ENCODE peak calls at places on chromosomes 11 and 22, in five cellular contexts. N, X, R, L and B are unnamed samples.

GRCh38 chr11:75635009-75635909 is 33.6 kb downstream of the MAP6 start:
- DNase-seq in X (no peak), N (no peak), R (no peak), L (no peak), B (no peak)

GRCh38 chr11:45812581-45813548 is 7.9 kb downstream of the SLC35C1 start:
- DNase-seq in L (no peak), R (no peak), X (no peak), N (no peak), B (no peak)

GRCh38 chr11:29937526-29937925 is 79.3 kb downstream of the KCNA4 start:
- DNase-seq in L (no peak), R (no peak), N (no peak), X (no peak), B (no peak)

GRCh38 chr11:117062503-117062902 is 35.7 kb downstream of the SIK3 start:
- DNase-seq in L (no peak), N (no peak), R (no peak), X (no peak), B (no peak)

GRCh38 chr11:112962854-112963367 is 1.7 kb downstream of the NCAM1 start:
- DNase-seq in X (no peak), R (no peak), L (no peak), N (no peak), B (no peak)

GRCh38 chr11:35579557-35580396 is 38.5 kb upstream of the FJX1 start:
- DNase-seq in X (peak), R (no peak), N (peak), L (peak), B (peak)

GRCh38 chr11:639324-639977 is 2.4 kb downstream of the DRD4 start:
- DNase-seq in L (no peak), N (no peak), R (no peak), X (no peak), B (no peak)

GRCh38 chr11:17014321-17014773 is at the start of gene PLEKHA7:
- DNase-seq in R (no peak), X (no peak), N (peak), L (peak), B (no peak)

GRCh38 chr11:86519064-86519911 is 144.6 kb downstream of the CCDC81 start:
- DNase-seq in L (no peak), X (no peak), N (peak), R (no peak), B (no peak)

GRCh38 chr11:13143486-13144297 is 133.9 kb upstream of the BMAL1 start:
- DNase-seq in N (no peak), L (no peak), R (no peak), X (no peak), B (no peak)

GRCh38 chr11:134994431-134994830 is 582.4 kb upstream of the B3GAT1 start:
- DNase-seq in N (no peak), X (no peak), L (no peak), R (no peak), B (no peak)

GRCh38 chr22:42939941-42940653 is 74.9 kb downstream of the PACSIN2 start:
- DNase-seq in X (peak), R (no peak), N (peak), L (peak), B (peak)